ENCODE peak calls at places on chromosomes 2 and 18, in five cellular contexts. L is GM12878, A is SK-N-SH, I is HEK293T, J is HepG2. H is an unnamed sample.

GRCh38 chr2:45986509-45986908 is 310.7 kb upstream of the EPAS1 start:
- DNase-seq in L (no peak), A (no peak), J (no peak), I (no peak), H (no peak)

GRCh38 chr2:151217343-151217742 is 44.3 kb downstream of the RBM43 start:
- DNase-seq in I (no peak), L (no peak), A (no peak), J (no peak), H (no peak)

GRCh38 chr2:72920317-72921087 is 3.2 kb downstream of the EMX1 start:
- DNase-seq in I (no peak), L (no peak), J (no peak), A (peak; percentile 76), H (no peak)

GRCh38 chr2:226411727-226412360 is 387.8 kb downstream of the IRS1 start:
- DNase-seq in J (peak; percentile 95), I (no peak), A (no peak), L (no peak), H (no peak)

GRCh38 chr2:240420206-240420899 is 15.1 kb upstream of the GPC1 start:
- DNase-seq in L (no peak), I (no peak), A (no peak), J (no peak), H (no peak)

GRCh38 chr18:23453657-23454011 is 547 bp downstream of the RIOK3 start:
- DNase-seq in J (peak; percentile 23), I (no peak), L (no peak), A (no peak), H (peak; percentile 52)

GRCh38 chr2:88764850-88765153 is 73.3 kb downstream of the RPIA start:
- DNase-seq in J (no peak), L (no peak), A (no peak), I (no peak), H (no peak)

GRCh38 chr2:160221391-160222276 is 21.6 kb upstream of the ITGB6 start:
- DNase-seq in L (no peak), J (peak; percentile 61), I (no peak), A (no peak), H (no peak)

GRCh38 chr2:151289972-151290335 is 486 bp upstream of the NMI start:
- DNase-seq in L (no peak), A (peak; percentile 25), I (no peak), J (no peak), H (no peak)

GRCh38 chr2:188909036-188909435 is 65.1 kb upstream of the COL3A1 start:
- DNase-seq in A (no peak), L (no peak), J (no peak), I (no peak), H (no peak)

GRCh38 chr2:25544445-25544844 is 128.9 kb downstream of the DTNB start:
- DNase-seq in I (no peak), J (no peak), A (no peak), L (no peak), H (no peak)

GRCh38 chr18:8745355-8746014 is 40.1 kb downstream of the MTCL1 start:
- DNase-seq in J (no peak), A (no peak), L (no peak), I (no peak), H (no peak)

GRCh38 chr18:48718251-48718959 is 179.6 kb downstream of the CTIF start:
- DNase-seq in I (no peak), L (no peak), A (no peak), J (no peak), H (no peak)

GRCh38 chr2:71860381-71860926 is 287.2 kb downstream of the CYP26B1 start:
- DNase-seq in I (no peak), A (no peak), J (no peak), L (no peak), H (no peak)

GRCh38 chr2:239315308-239315707 is 85.5 kb downstream of the HDAC4 start:
- DNase-seq in J (no peak), I (no peak), A (no peak), L (no peak), H (no peak)

GRCh38 chr2:102278720-102279390 is 32.5 kb upstream of the IL1RL1 start:
- DNase-seq in I (no peak), L (no peak), A (no peak), J (no peak), H (no peak)

GRCh38 chr2:69483024-69483423 is 45.8 kb upstream of the NFU1 start:
- DNase-seq in L (no peak), A (no peak), I (no peak), J (no peak), H (no peak)

GRCh38 chr18:42915240-42915791 is 200.2 kb downstream of the RIT2 start:
- DNase-seq in J (no peak), L (no peak), I (no peak), A (no peak), H (no peak)

GRCh38 chr2:178844269-178844668 is 37.0 kb upstream of the TTN start:
- DNase-seq in L (no peak), J (no peak), A (no peak), I (no peak), H (no peak)

GRCh38 chr2:231567159-231567558 is 25.5 kb upstream of the TEX44 start:
- DNase-seq in I (no peak), A (no peak), L (no peak), J (no peak), H (no peak)

GRCh38 chr2:224838335-224838734 is 122.2 kb upstream of the CCDC195 start:
- DNase-seq in J (no peak), L (no peak), I (no peak), A (no peak), H (no peak)

GRCh38 chr2:43841949-43842865 is 3.4 kb downstream of the ABCG8 start:
- DNase-seq in L (no peak), A (no peak), I (peak; percentile 2), J (peak; percentile 76), H (peak; percentile 4)

GRCh38 chr2:29228947-29229346 is 113.7 kb downstream of the CLIP4 start:
- DNase-seq in I (no peak), J (no peak), L (no peak), A (no peak), H (no peak)

GRCh38 chr2:96260404-96261260 is 5.2 kb downstream of the TMEM127 start:
- DNase-seq in A (peak; percentile 81), L (no peak), I (peak; percentile 52), J (peak; percentile 100), H (peak; percentile 75)

GRCh38 chr2:65620026-65620425 is 187.6 kb upstream of the SPRED2 start:
- DNase-seq in I (no peak), J (no peak), L (no peak), A (no peak), H (no peak)

GRCh38 chr2:112483047-112483473 is 1.1 kb downstream of the TTL start:
- DNase-seq in L (no peak), A (peak; percentile 80), J (peak; percentile 76), I (peak; percentile 46), H (peak; percentile 56)

GRCh38 chr2:119453972-119454593 is 22.4 kb downstream of the TMEM37 start:
- DNase-seq in L (no peak), J (no peak), A (no peak), I (no peak), H (no peak)

GRCh38 chr2:219614076-219614860 is 13.2 kb upstream of the SLC4A3 start:
- DNase-seq in I (no peak), A (no peak), L (no peak), J (no peak), H (no peak)

GRCh38 chr2:183149489-183149888 is 25.2 kb downstream of the NUP35 start:
- DNase-seq in J (no peak), A (peak; percentile 17), L (no peak), I (no peak), H (no peak)

GRCh38 chr18:49849331-49850217 is 36.2 kb upstream of the ACAA2 start:
- DNase-seq in L (no peak), I (peak; percentile 10), A (no peak), J (peak; percentile 42), H (peak; percentile 24)

GRCh38 chr2:230582851-230583283 is 129.8 kb upstream of the CAB39 start:
- DNase-seq in A (no peak), L (peak; percentile 88), J (no peak), I (no peak), H (no peak)

GRCh38 chr2:9979977-9980376 is 28.5 kb downstream of the GRHL1 start:
- DNase-seq in L (no peak), A (no peak), I (no peak), J (no peak), H (no peak)

GRCh38 chr2:174158003-174158402 is 90.3 kb downstream of the OLA1 start:
- DNase-seq in J (peak; percentile 68), L (peak; percentile 16), I (peak; percentile 45), A (peak; percentile 44), H (peak; percentile 67)

GRCh38 chr2:45882707-45883106 is 231.2 kb downstream of the PRKCE start:
- DNase-seq in J (no peak), L (no peak), I (no peak), A (peak; percentile 68), H (no peak)

GRCh38 chr2:62221141-62221540 is 25.2 kb downstream of the B3GNT2 start:
- DNase-seq in L (no peak), I (no peak), A (no peak), J (peak; percentile 32), H (no peak)

GRCh38 chr18:70659026-70659726 is 370.3 kb downstream of the SOCS6 start:
- DNase-seq in A (no peak), L (no peak), J (no peak), I (no peak), H (no peak)

GRCh38 chr2:86011449-86011941 is 94.2 kb downstream of the POLR1A start:
- DNase-seq in A (no peak), J (no peak), L (no peak), I (no peak), H (no peak)
- TF ChIP-seq FOXM1 in A (no peak), J (no peak), L (no peak), I (no peak), H (no peak)

GRCh38 chr2:215361876-215362561 is 50.2 kb downstream of the ATIC start:
- DNase-seq in A (peak; percentile 38), I (no peak), J (no peak), L (no peak), H (no peak)
- TF ChIP-seq FOXM1 in A (no peak), I (no peak), J (no peak), L (no peak), H (no peak)

DNA sequence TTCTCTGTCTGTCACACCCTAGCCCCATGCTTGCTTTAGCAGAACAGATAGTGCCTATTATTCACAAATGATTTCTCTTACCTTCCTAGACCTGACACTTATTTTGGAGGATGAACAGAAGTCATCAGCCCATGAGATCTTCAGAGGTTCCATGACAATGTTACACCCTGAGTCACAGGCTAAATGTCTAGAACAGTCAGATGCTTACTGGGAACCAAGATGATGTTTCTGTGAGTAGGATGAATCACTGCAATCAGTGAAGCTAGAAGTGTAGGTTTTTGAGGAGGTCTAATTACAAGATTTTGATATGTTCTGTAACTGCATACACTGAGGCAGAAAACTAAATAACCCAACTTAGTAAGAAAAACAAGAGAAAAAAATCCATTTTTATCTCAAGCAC is 123.0 kb upstream of the THUMPD2 start:
- DNase-seq in L (no peak), A (no peak), J (no peak), I (no peak), H (no peak)
- TF ChIP-seq FOXM1 in L (no peak), A (no peak), J (no peak), I (no peak), H (no peak)

DNA sequence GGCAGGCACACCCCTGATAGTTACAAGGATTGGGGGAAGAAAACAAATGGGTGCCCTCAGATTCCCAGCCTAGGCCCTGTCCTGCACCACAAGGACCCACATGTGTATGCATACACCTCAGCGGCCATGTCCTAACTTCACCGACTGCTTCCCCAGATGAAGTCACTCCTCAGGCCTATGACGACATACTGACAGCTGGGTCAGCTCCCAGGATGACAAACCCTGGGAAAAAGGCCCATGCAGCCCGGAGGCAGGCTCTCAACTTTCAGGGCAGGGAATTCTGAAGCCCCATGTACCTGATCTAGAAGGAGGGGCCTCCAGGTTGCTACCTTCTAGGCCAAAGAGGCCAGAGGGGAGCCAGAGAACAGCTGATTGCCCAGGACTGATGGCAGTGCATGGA is 11.0 kb upstream of the PLEKHM3 start:
- DNase-seq in L (no peak), I (no peak), J (no peak), A (no peak), H (no peak)
- TF ChIP-seq FOXM1 in L (no peak), I (no peak), J (no peak), A (no peak), H (no peak)

H was measured in K562.